ENCODE peak calls at places on chromosomes 7 and 10, in four cellular contexts. K is stomach, V is A549, H is upper lobe of left lung. C is an unnamed sample. For H3K9me3, the result is how much of the 10 kb centered on the place peaks cover.

GRCh38 chr7:52917982-52918578 is 117.4 kb upstream of the POM121L12 start:
- DNase-seq in K (no peak), H (no peak), V (no peak), C (no peak)

GRCh38 chr10:112801748-112802147 is 148.3 kb upstream of the TCF7L2 start:
- DNase-seq in H (no peak), K (no peak), V (no peak), C (no peak)

GRCh38 chr7:35253182-35253679 is 669 bp downstream of the TBX20 start:
- DNase-seq in V (peak), H (no peak), K (no peak), C (no peak)

GRCh38 chr7:18541871-18542212 is 46.3 kb downstream of the HDAC9 start:
- DNase-seq in V (no peak), K (no peak), H (no peak), C (no peak)

GRCh38 chr10:97336942-97337719 is 2.6 kb upstream of the FRAT2 start:
- DNase-seq in V (no peak), K (peak), H (peak), C (peak)

GRCh38 chr7:29891766-29892165 is 85.5 kb downstream of the WIPF3 start:
- DNase-seq in H (no peak), K (no peak), V (no peak), C (no peak)

GRCh38 chr7:94511763-94512162 is 2.2 kb downstream of the CASD1 start:
- DNase-seq in H (peak), K (no peak), V (no peak), C (no peak)

GRCh38 chr7:107599262-107599661 is 19.2 kb downstream of the BCAP29 start:
- DNase-seq in V (no peak), H (no peak), K (no peak), C (no peak)

GRCh38 chr7:2437136-2437535 is 33.7 kb downstream of the CHST12 start:
- DNase-seq in H (peak), V (no peak), K (peak), C (no peak)

GRCh38 chr7:129955993-129956543 is 3.3 kb upstream of the UBE2H start:
- DNase-seq in H (no peak), V (no peak), K (no peak), C (no peak)

GRCh38 chr10:114632869-114633715 is 25.0 kb downstream of the ABLIM1 start:
- DNase-seq in K (no peak), H (peak), V (peak), C (peak)

DNA sequence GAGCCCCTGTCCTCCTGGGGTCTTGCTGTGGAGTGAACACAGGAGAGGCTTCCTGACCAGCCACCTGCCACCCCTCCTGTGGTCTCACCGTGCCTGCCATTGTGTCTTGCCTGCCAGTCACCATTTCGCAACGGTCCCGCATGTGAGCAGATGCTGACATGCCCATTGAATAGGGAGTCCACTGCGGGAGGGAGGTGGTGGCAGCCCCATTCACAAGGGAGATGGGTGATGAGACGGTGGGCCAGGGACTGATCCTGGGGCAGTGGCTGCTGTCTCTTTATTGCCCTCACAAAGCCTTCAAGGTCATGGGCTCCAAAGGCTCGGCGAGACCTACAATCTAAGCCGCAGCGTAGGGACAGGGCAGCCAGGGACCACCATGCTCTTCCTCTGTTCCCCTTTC is 76.0 kb upstream of the NPTX2 start:
- DNase-seq in H (no peak), K (no peak), V (no peak), C (no peak)
- TF ChIP-seq CTCF in H (no peak), K (no peak), V (no peak), C (no peak)

DNA sequence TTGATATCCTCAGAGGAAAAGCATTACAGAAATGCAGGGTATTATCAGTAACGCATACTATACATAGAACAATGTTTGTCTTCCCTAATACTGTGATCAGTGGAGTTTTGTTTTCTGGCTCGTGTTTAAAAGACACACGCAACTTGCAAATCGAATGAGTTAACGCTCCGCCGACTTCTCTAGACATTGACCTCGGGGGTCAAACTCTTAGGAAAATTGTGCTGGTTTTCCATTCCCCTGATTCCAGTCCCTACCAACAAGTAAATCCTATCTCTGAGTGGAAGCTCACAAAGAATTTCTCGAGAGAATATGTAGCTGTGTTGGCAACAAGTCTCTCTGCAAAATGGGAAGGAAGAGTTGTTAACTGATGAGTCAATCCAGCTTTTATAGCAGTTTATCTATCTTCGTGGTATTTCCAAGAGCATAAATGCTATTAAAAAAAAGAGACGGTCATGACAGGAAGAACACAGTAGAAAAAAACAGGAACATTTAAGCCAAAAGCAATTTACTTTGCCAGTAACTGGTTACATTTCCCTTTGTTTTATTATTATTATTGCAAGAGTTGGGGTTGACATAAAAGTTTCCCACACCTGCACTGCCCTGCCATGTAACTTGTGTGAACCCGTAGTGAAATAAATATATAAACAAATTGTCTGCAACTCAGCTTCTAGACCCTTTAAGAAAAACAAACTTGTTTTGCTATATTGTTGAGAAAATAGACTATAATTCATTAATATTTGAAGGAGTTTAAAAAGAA is 144.4 kb downstream of the ARID5B start:
- DNase-seq in H (no peak), K (no peak), V (no peak), C (no peak)
- TF ChIP-seq EP300 in H (no peak), K (no peak), V (no peak), C (no peak)

GRCh38 chr7:154861589-154861988 is 141.3 kb downstream of the PAXIP1 start:
- DNase-seq in V (no peak), H (no peak), K (no peak), C (no peak)

GRCh38 chr7:154859747-154860620 is 142.9 kb downstream of the PAXIP1 start:
- DNase-seq in V (no peak), H (no peak), K (no peak), C (peak)

GRCh38 chr7:154862153-154862791 is 140.7 kb downstream of the PAXIP1 start:
- DNase-seq in H (no peak), V (no peak), K (no peak), C (no peak)

GRCh38 chr7:154858836-154859537 is 143.9 kb downstream of the PAXIP1 start:
- DNase-seq in K (no peak), H (no peak), V (no peak), C (peak)

DNA sequence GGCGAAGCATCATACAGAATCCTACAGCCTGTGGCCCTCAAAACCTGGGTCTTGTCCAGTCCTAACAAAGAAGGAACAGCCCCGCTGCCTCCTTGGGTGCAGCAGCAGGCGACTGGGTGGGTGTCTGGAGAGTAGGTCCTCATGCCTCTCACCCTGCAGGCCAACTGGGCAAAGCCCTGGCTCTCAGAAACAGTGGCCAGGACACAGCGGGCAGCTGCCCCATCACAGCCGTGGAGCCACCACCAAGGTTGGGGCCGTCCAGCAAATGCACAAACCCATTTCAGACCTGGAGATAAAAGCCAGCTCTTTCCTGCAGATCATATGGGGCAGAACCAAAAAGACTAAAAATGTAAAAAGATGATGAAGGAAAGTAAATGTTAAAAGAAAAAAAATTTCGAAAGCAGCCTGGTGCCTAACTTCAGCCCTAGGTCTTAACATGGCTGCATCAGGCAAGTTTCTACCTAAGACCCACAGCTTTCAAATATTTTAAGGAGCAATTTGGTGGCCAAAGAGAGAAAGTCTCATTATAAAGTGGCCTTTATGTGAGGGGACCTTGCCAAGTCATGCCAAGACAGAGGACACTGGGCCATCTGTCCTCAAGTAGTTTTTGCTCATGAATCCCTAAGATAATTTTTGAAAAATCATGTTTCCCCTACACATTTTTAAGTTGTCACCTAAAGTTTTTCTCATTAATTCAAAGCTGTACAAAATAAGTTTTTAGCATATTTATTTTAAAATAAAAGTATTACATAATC is 142.1 kb downstream of the PAXIP1 start:
- DNase-seq in K (no peak), H (no peak), V (no peak), C (no peak)
- H3K9me3 ChIP-seq in K (under half), H (under half), V (under half), C (under half)

DNA sequence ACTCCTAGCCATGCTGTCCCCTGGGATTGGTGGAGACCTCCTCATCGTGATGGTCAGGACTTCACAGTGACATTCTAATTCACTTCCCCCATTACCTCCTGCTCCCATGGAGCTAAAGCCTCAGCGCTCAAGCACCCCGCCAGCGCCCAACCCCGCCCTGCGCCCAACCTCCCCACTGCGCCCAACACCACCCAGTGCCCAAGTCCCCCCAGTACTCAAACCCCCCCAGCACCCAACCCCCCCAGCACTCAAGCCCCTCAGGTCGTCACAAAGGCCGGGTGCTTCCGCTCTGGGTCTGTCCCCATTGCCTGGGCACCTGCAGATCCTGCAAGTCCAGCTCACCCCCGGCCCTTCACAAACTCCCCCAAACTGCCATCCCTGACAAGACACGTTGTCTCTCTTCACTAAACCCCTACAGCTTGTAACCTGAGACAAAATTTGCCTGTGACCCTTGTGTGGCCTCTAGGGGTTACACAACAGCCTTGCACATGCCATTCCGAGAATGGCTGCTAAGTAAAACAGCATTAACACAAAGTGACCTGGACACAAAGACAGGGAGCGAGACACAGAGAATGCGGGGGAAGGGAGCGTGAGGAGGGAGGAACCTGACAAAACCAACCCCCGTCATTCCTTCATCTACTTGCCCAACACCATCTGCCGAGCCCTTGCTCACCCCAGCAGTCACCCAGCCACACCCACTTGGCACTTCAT is 107.8 kb downstream of the ADARB2 start:
- DNase-seq in H (no peak), V (no peak), K (no peak), C (no peak)
- TF ChIP-seq CTCF in H (no peak), V (no peak), K (no peak), C (no peak)

DNA sequence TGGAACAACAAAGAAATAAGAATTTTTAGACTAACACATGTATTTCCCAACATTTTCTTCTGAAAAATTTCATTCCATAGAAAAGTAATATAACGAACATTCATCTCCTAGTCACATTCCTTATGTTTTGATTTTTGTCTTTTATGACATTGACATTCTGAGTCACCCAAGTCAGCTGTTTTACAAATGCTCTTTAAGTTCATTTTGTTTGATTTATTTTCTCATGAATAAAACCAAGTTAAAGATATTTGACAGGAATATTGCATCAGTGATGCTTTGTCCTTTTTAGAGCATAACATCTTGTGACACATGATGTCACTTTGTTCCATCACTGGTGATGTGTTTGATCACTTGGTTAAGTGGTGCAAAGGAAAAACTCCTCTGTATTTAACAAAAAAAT is 48.4 kb downstream of the HGF start:
- DNase-seq in K (no peak), V (no peak), H (no peak), C (no peak)
- TF ChIP-seq EP300 in K (no peak), V (no peak), H (no peak), C (no peak)

GRCh38 chr7:128845475-128845874 is 15.3 kb downstream of the FLNC start:
- DNase-seq in K (no peak), V (no peak), H (no peak), C (no peak)
- H3K9me3 ChIP-seq in K (under half), V (under half), H (under half), C (under half)

GRCh38 chr10:17200885-17201164 is 647 bp downstream of the TRDMT1 start:
- DNase-seq in V (peak), H (peak), K (peak), C (no peak)
- TF ChIP-seq CTCF in V (no peak), H (no peak), K (no peak), C (no peak)

DNA sequence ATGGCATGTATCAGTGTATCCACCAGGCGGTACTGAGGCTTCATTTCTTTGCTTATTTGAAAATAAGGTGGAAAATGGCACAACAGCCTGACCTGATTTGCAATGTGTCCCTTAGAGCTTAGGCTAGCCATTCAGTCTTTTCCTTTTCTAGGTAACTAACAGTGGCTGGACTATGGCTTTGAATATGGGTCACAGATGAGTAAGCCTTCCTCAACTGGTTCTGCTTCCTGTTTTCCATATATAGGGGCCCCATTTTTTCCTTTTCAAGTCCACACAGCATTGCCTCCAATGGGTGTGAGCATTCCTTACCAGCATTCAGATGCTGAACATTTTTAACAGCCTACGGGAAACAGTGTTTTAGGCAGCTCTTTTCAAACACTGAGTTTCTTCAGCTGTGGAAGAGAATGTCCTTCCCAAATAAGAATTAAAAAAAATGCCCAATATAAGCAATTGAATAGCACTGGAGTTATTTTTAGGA is 3.9 kb upstream of the ITGB1 start:
- DNase-seq in H (no peak), K (no peak), V (no peak), C (no peak)
- TF ChIP-seq EP300 in H (no peak), K (no peak), V (no peak), C (peak)

DNA sequence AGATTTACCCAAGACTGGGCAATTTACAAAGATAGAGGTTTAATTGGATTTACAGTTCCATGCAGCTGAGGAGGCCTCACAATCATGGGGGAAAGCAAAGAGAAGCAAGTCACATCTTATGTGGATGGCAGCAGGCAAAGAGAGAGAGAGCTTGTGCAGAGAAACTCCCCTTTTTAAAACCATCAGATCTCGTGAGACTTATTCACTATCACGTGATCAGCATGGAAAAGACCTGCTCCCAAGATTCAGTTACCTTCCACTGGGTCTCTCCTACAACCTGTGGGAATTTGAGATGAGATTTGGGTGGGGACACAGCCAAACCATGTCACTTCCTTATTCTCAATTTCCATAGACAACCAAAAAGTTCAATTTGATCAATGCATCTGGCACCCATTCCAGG is 24.9 kb upstream of the NOBOX start:
- DNase-seq in V (no peak), H (no peak), K (no peak), C (no peak)
- H3K9me3 ChIP-seq in V (under half), H (under half), K (under half), C (under half)